ENCODE peak calls at places on chromosomes 5 and 9, in ten cellular contexts. G is GM13977, J is dorsolateral prefrontal cortex, Q is HL-60, E is tibial nerve, S is natural killer cell, H is GM12864, I is AG04450, O is AG10803, U is breast epithelium. R is an unnamed sample.

GRCh38 chr9:72315089-72315509 is 49.9 kb downstream of the ZFAND5 start:
- DNase-seq in S (no peak), G (no peak), J (peak), E (peak), I (no peak), H (no peak), U (peak), O (peak), Q (no peak), R (no peak)

GRCh38 chr5:112283943-112284342 is 135.1 kb downstream of the EPB41L4A start:
- DNase-seq in J (no peak), O (no peak), G (no peak), U (no peak), S (no peak), H (no peak), E (no peak), Q (no peak), I (no peak), R (no peak)

GRCh38 chr9:135487281-135488012 is 7.9 kb downstream of the PPP1R26 start:
- DNase-seq in Q (no peak), U (no peak), I (no peak), H (no peak), G (no peak), O (no peak), J (no peak), E (no peak), S (no peak), R (no peak)

GRCh38 chr5:17022296-17022695 is 86.2 kb upstream of the MYO10 start:
- DNase-seq in Q (no peak), U (no peak), O (no peak), G (no peak), H (no peak), S (no peak), E (no peak), I (no peak), J (no peak), R (no peak)

GRCh38 chr5:9892696-9893095 is 262.5 kb upstream of the TAS2R1 start:
- DNase-seq in H (no peak), S (no peak), Q (no peak), I (no peak), J (no peak), G (no peak), O (no peak), E (no peak), U (no peak), R (no peak)

GRCh38 chr9:4077499-4078102 is 222.3 kb downstream of the GLIS3 start:
- DNase-seq in J (peak), I (peak), Q (no peak), G (peak), O (peak), H (peak), E (peak), U (peak), S (no peak), R (peak)

GRCh38 chr9:118761016-118761790 is 608.0 kb downstream of the BRINP1 start:
- DNase-seq in G (no peak), O (no peak), J (no peak), U (no peak), E (no peak), S (no peak), I (no peak), H (no peak), Q (no peak), R (no peak)

GRCh38 chr9:110744753-110745522 is 76.3 kb downstream of the MUSK start:
- DNase-seq in J (no peak), G (no peak), H (no peak), E (peak), O (peak), Q (no peak), S (no peak), I (peak), U (no peak), R (no peak)

GRCh38 chr9:107249131-107249533 is 33.9 kb upstream of the RAD23B start:
- DNase-seq in U (no peak), S (no peak), E (no peak), Q (no peak), H (no peak), J (no peak), G (no peak), I (no peak), O (peak), R (no peak)

GRCh38 chr5:143002459-143003327 is 232.5 kb downstream of the ARHGAP26 start:
- DNase-seq in O (peak), E (no peak), I (no peak), Q (peak), H (peak), G (peak), J (no peak), S (peak), U (no peak), R (no peak)

GRCh38 chr9:17930091-17930490 is 351.2 kb downstream of the SH3GL2 start:
- DNase-seq in I (no peak), S (no peak), U (no peak), G (no peak), Q (no peak), O (no peak), J (no peak), H (no peak), E (no peak), R (no peak)

GRCh38 chr9:112754578-112754977 is 4.0 kb downstream of the SNX30 start:
- DNase-seq in S (no peak), H (no peak), I (no peak), Q (no peak), U (no peak), O (peak), E (no peak), J (no peak), G (peak), R (no peak)

GRCh38 chr9:112755059-112755458 is 4.5 kb downstream of the SNX30 start:
- DNase-seq in O (peak), Q (no peak), G (no peak), S (no peak), H (no peak), E (no peak), J (no peak), I (no peak), U (no peak), R (no peak)

GRCh38 chr9:112755675-112756074 is 5.1 kb downstream of the SNX30 start:
- DNase-seq in I (no peak), J (no peak), H (no peak), E (no peak), S (no peak), U (no peak), G (no peak), O (no peak), Q (no peak), R (no peak)

GRCh38 chr9:112757940-112758339 is 7.4 kb downstream of the SNX30 start:
- DNase-seq in J (no peak), S (no peak), G (no peak), I (no peak), U (no peak), Q (no peak), H (no peak), O (no peak), E (no peak), R (no peak)

GRCh38 chr9:112757300-112757883 is 6.8 kb downstream of the SNX30 start:
- DNase-seq in G (no peak), I (no peak), Q (no peak), E (no peak), H (no peak), S (no peak), O (peak), U (no peak), J (no peak), R (no peak)
- TF ChIP-seq CTCF in G (no peak), I (no peak), Q (no peak), E (no peak), H (no peak), S (no peak), O (no peak), U (no peak), J (no peak), R (no peak)

GRCh38 chr5:18466731-18467130 is 832.5 kb downstream of the TAF11L14 start:
- DNase-seq in G (no peak), O (no peak), S (no peak), E (no peak), U (no peak), J (no peak), H (no peak), I (no peak), Q (no peak), R (no peak)

GRCh38 chr5:18465833-18466681 is 831.8 kb downstream of the TAF11L14 start:
- DNase-seq in J (peak), H (no peak), G (peak), Q (peak), O (peak), I (no peak), S (no peak), E (peak), U (no peak), R (peak)
- TF ChIP-seq CTCF in J (peak), H (peak), G (peak), Q (peak), O (peak), I (no peak), S (peak), E (peak), U (peak), R (peak)

GRCh38 chr5:136780518-136780917 is 415.2 kb upstream of the TRPC7 start:
- DNase-seq in H (no peak), J (no peak), U (no peak), O (no peak), Q (no peak), E (no peak), I (no peak), S (no peak), G (no peak), R (no peak)
- TF ChIP-seq CTCF in H (no peak), J (no peak), U (no peak), O (no peak), Q (no peak), E (no peak), I (no peak), S (no peak), G (no peak), R (no peak)

DNA sequence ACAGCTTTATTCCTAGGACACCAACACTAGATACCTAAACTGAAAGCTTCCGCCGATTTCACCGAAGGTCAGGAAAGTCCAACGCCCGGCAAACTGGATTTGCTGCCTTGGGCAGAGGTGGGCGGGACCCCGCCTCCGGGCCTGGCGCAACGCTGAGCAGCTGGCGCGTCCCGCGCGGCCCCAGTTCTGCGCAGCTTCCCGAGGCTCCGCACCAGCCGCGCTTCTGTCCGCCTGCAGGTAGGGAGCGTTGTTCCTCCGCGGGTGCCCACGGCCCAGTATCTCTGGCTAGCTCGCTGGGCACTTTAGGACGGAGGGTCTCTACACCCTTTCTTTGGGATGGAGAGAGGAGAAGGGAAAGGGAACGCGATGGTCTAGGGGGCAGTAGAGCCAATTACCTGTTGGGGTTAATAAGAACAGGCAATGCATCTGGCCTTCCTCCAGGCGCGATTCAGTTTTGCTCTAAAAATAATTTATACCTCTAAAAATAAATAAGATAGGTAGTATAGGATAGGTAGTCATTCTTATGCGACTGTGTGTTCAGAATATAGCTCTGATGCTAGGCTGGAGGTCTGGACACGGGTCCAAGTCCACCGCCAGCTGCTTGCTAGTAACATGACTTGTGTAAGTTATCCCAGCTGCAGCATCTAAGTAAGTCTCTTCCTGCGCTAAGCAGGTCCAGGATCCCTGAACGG is at the start of gene CD274:
- DNase-seq in E (peak), J (peak), Q (peak), S (peak), H (peak), O (peak), G (peak), U (peak), I (peak), R (peak)
- TF ChIP-seq CTCF in E (peak), J (peak), Q (peak), S (peak), H (peak), O (peak), G (peak), U (peak), I (peak), R (peak)

DNA sequence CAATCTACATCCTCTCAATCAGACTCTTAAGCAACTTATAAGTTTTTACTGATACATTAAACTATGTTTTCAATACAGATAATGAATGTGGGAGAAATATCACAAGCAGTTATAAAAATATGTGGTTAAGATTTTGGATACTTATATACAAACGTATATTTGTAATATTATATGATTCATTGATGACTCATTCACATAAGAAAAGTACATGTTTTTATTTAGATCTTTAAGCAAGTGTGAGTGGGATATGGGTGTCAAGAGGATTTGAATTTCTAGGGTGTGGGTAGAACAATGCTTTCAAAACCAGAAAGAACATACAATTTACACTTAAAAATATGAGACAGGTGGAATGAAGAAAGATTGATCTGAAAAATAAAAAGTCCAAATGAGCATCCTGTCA is 36.1 kb upstream of the ISL1 start:
- DNase-seq in O (no peak), J (no peak), E (no peak), G (no peak), S (no peak), Q (no peak), I (no peak), U (no peak), H (no peak), R (no peak)
- TF ChIP-seq CTCF in O (no peak), J (no peak), E (no peak), G (no peak), S (no peak), Q (no peak), I (no peak), U (no peak), H (no peak), R (no peak)

DNA sequence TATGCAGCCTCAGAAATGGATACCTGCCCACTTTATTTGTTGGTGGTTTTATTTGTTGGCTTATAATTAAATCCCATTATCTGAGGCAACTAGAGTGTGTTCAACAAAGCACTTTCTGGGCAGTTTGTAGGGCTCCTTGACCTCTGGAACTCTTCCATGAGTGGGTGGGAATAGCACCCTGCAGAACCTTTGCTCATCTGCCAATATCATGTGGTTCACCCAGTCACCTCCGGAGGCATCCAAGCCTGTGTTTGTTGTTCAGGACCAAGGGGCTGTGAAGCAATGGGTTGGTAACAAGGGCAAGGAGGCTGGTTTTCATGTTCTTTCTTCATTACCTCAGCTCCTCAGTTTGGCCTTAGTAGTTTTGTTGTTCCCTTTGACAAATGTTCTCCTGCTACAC is 314.0 kb downstream of the NDUFS4 start:
- DNase-seq in I (no peak), S (no peak), J (no peak), E (no peak), Q (no peak), G (no peak), O (peak), H (no peak), U (no peak), R (no peak)
- TF ChIP-seq CTCF in I (peak), S (no peak), J (no peak), E (no peak), Q (no peak), G (no peak), O (peak), H (peak), U (no peak), R (no peak)

GRCh38 chr5:141638771-141639170 is 2.0 kb downstream of the RELL2 start:
- DNase-seq in E (no peak), U (no peak), H (no peak), G (no peak), I (no peak), O (no peak), Q (no peak), S (no peak), J (no peak), R (no peak)

GRCh38 chr5:141640051-141640415 is 3.2 kb downstream of the RELL2 start:
- DNase-seq in Q (no peak), J (no peak), E (no peak), G (no peak), S (no peak), U (no peak), H (no peak), O (no peak), I (no peak), R (no peak)

GRCh38 chr5:141640698-141641097 is 3.9 kb downstream of the RELL2 start:
- DNase-seq in E (no peak), I (no peak), U (no peak), G (no peak), H (no peak), J (no peak), O (no peak), Q (no peak), S (no peak), R (no peak)

GRCh38 chr5:141639357-141640050 is 2.7 kb downstream of the RELL2 start:
- DNase-seq in J (no peak), O (no peak), G (no peak), Q (no peak), U (no peak), E (no peak), I (no peak), S (no peak), H (no peak), R (no peak)

GRCh38 chr5:141641634-141642278 is 5.0 kb downstream of the RELL2 start:
- DNase-seq in I (no peak), E (no peak), J (no peak), O (peak), Q (no peak), S (no peak), G (peak), H (no peak), U (no peak), R (no peak)
- TF ChIP-seq CTCF in I (peak), E (no peak), J (no peak), O (peak), Q (no peak), S (no peak), G (no peak), H (peak), U (no peak), R (no peak)

DNA sequence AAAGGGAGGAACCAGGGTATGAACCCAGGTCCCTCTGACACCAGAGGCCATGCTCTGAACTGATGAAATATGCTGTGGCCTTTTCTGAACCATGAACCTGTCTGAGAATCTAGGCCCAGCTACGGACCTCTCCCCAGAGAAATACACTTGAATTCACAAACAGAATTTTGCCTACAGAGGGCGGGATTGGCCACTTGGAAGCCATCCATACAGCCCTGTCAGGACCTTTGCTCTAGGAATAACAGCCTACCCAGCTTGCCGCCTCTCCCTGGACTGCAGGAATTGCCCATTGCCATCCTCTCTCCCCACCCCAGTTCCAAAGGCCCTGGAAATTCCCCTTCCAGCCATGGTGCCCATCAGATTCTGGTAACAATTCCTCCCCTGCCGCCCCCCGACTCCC is 26.6 kb downstream of the MORN5 start:
- DNase-seq in Q (no peak), H (no peak), J (no peak), S (no peak), E (no peak), U (no peak), O (no peak), G (no peak), I (no peak), R (no peak)
- TF ChIP-seq CTCF in Q (no peak), H (no peak), J (no peak), S (no peak), E (no peak), U (no peak), O (no peak), G (no peak), I (no peak), R (no peak)

R was measured in neural crest cell.